ENCODE peak calls at places on chromosome 6, in nine cellular contexts. P, S, V, Y, F, R, I, G and Z are unnamed samples.

GRCh38 chr6:21895591-21895990 is 302.0 kb downstream of the SOX4 start:
- DNase-seq in S (no peak), I (no peak), V (no peak), Y (no peak), F (no peak), R (no peak), P (peak), G (no peak), Z (no peak)

GRCh38 chr6:7505196-7505699 is 36.2 kb upstream of the DSP start:
- DNase-seq in P (peak), V (peak), R (no peak), F (no peak), S (no peak), Y (peak), I (no peak), G (peak), Z (no peak)

GRCh38 chr6:148235446-148235845 is 107.2 kb upstream of the SASH1 start:
- DNase-seq in Y (no peak), R (no peak), S (no peak), V (no peak), G (no peak), P (peak), I (no peak), F (no peak), Z (no peak)

GRCh38 chr6:124772733-124773319 is 189.4 kb upstream of the RNF217 start:
- DNase-seq in F (no peak), R (no peak), P (no peak), I (no peak), Y (no peak), V (no peak), S (no peak), G (no peak), Z (no peak)

GRCh38 chr6:66496659-66497058 is 789.6 kb upstream of the EYS start:
- DNase-seq in V (peak), P (no peak), F (no peak), R (no peak), I (no peak), Y (no peak), S (peak), G (no peak), Z (no peak)

GRCh38 chr6:136471372-136471771 is 78.8 kb downstream of the MAP7 start:
- DNase-seq in Y (no peak), I (no peak), V (peak), F (no peak), S (no peak), R (no peak), P (peak), G (no peak), Z (no peak)

GRCh38 chr6:166008441-166009369 is 158.9 kb downstream of the TBXT start:
- DNase-seq in P (peak), F (no peak), R (no peak), S (no peak), G (peak), Y (no peak), V (peak), I (no peak), Z (peak)

GRCh38 chr6:125528614-125529013 is 220.8 kb upstream of the HEY2 start:
- DNase-seq in V (peak), F (no peak), Y (no peak), S (peak), P (no peak), R (no peak), G (no peak), I (no peak), Z (no peak)

GRCh38 chr6:14671261-14671681 is 553.7 kb downstream of the CD83 start:
- DNase-seq in F (no peak), G (no peak), Y (no peak), V (no peak), S (no peak), R (no peak), I (no peak), P (peak), Z (no peak)

GRCh38 chr6:92810913-92811312 is 608.4 kb downstream of the EPHA7 start:
- DNase-seq in P (peak), Y (no peak), F (no peak), V (peak), R (no peak), G (no peak), I (peak), S (peak), Z (no peak)

GRCh38 chr6:116015560-116015959 is 45.1 kb downstream of the FRK start:
- DNase-seq in I (no peak), F (no peak), S (no peak), V (no peak), P (no peak), R (no peak), G (no peak), Y (no peak), Z (no peak)

GRCh38 chr6:46771556-46771955 is 21.6 kb upstream of the MEP1A start:
- DNase-seq in P (no peak), V (no peak), R (no peak), I (no peak), Y (no peak), S (no peak), G (no peak), F (no peak), Z (no peak)

GRCh38 chr6:168291450-168291849 is 28.1 kb downstream of the DACT2 start:
- DNase-seq in Y (no peak), V (no peak), S (no peak), F (no peak), R (no peak), I (no peak), G (no peak), P (no peak), Z (no peak)

GRCh38 chr6:34531580-34532201 is 24.4 kb downstream of the SPDEF start:
- DNase-seq in F (no peak), V (peak), I (peak), Y (no peak), S (no peak), R (no peak), P (peak), G (peak), Z (no peak)

GRCh38 chr6:95518630-95519227 is 58.6 kb upstream of the MANEA start:
- DNase-seq in V (no peak), S (no peak), R (no peak), F (no peak), Y (no peak), G (no peak), P (no peak), I (no peak), Z (no peak)

GRCh38 chr6:106347219-106347618 is 13.3 kb upstream of the CRYBG1 start:
- DNase-seq in R (no peak), I (no peak), P (no peak), F (no peak), S (no peak), Y (no peak), G (no peak), V (no peak), Z (no peak)

GRCh38 chr6:33931799-33932198 is 128.0 kb upstream of the MLN start:
- DNase-seq in Y (no peak), R (no peak), V (no peak), P (no peak), S (no peak), G (no peak), F (no peak), I (no peak), Z (no peak)

GRCh38 chr6:44255848-44256247 is 1.5 kb downstream of the SLC35B2 start:
- DNase-seq in R (no peak), Y (no peak), S (no peak), F (no peak), G (no peak), V (no peak), P (no peak), I (no peak), Z (no peak)

GRCh38 chr6:94751641-94752329 is 825.5 kb upstream of the MANEA start:
- DNase-seq in R (no peak), S (no peak), Y (no peak), G (no peak), I (peak), F (no peak), V (no peak), P (no peak), Z (no peak)

GRCh38 chr6:32133786-32134185 is 3.7 kb upstream of the FKBPL start:
- DNase-seq in Y (no peak), R (no peak), S (no peak), P (peak), V (no peak), I (no peak), F (no peak), G (no peak), Z (no peak)

GRCh38 chr6:42555477-42556457 is 8.1 kb upstream of the UBR2 start:
- DNase-seq in S (no peak), F (no peak), I (no peak), G (no peak), V (peak), R (no peak), P (peak), Y (no peak), Z (no peak)

GRCh38 chr6:7106215-7106751 is 1.5 kb upstream of the RREB1 start:
- DNase-seq in S (no peak), P (peak), F (no peak), V (no peak), R (no peak), G (no peak), Y (no peak), I (no peak), Z (no peak)

GRCh38 chr6:170069611-170070010 is 221.3 kb downstream of the DLL1 start:
- DNase-seq in P (no peak), Y (no peak), F (no peak), V (no peak), I (no peak), R (no peak), G (no peak), S (no peak), Z (no peak)

GRCh38 chr6:108114861-108115597 is 40.5 kb upstream of the OSTM1 start:
- DNase-seq in P (peak), S (peak), R (peak), V (peak), I (no peak), G (no peak), Y (peak), F (no peak), Z (no peak)

GRCh38 chr6:135600086-135600702 is 102.7 kb upstream of the AHI1 start:
- DNase-seq in G (no peak), V (no peak), S (no peak), F (no peak), Y (no peak), R (no peak), P (no peak), I (no peak), Z (no peak)

GRCh38 chr6:169110934-169111602 is 142.6 kb downstream of the THBS2 start:
- DNase-seq in G (no peak), V (no peak), S (no peak), P (no peak), Y (no peak), F (no peak), I (no peak), R (no peak), Z (no peak)

GRCh38 chr6:151141685-151142084 is 98.1 kb upstream of the AKAP12 start:
- DNase-seq in P (no peak), S (no peak), G (no peak), R (no peak), F (no peak), I (no peak), Y (no peak), V (no peak), Z (no peak)

GRCh38 chr6:89475634-89476033 is 42.7 kb downstream of the ANKRD6 start:
- DNase-seq in P (no peak), V (no peak), R (no peak), G (no peak), F (no peak), Y (no peak), S (no peak), I (no peak), Z (no peak)

GRCh38 chr6:132962936-132963579 is 148.7 kb downstream of the RPS12 start:
- DNase-seq in V (peak), R (peak), Y (peak), I (peak), S (peak), G (peak), P (peak), F (peak), Z (no peak)

GRCh38 chr6:158648682-158649131 is 1.1 kb upstream of the SYTL3 start:
- DNase-seq in Y (no peak), F (peak), P (peak), V (no peak), S (no peak), R (no peak), G (no peak), I (peak), Z (no peak)

GRCh38 chr6:103280417-103280816 is 1579.3 kb downstream of the HACE1 start:
- DNase-seq in F (no peak), S (no peak), P (no peak), I (no peak), Y (no peak), V (no peak), G (no peak), R (no peak), Z (no peak)

GRCh38 chr6:24910850-24911712 is 24.7 kb downstream of the RIPOR2 start:
- DNase-seq in S (peak), Y (peak), P (peak), F (no peak), I (peak), R (peak), V (peak), G (peak), Z (peak)

DNA sequence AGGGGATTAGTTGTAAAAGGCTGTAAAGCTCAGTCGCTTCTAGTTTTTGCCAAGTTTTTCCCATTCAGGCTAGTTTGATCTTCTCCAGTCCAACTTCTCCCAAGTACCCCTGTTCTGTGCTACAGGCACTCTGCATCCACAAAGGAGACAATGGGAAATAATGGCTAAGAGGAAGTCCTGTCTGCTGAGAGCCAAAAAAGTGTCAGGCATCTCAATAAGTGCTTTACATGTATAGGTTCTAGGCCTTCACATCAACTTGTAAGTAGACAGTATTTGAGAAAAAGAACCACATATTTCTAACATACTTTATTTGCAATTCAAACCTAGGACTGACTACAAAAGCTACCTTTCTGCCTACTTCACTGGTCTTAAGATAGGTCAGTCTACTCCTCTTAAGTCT is 4.9 kb downstream of the HTR1B start:
- DNase-seq in P (no peak), Y (no peak), G (no peak), F (no peak), V (no peak), R (no peak), I (no peak), S (no peak), Z (no peak)
- TF ChIP-seq CTCF in P (no peak), Y (no peak), G (no peak), F (no peak), V (no peak), R (no peak), I (no peak), S (no peak), Z (no peak)

GRCh38 chr6:3765415-3765814 is 13.9 kb upstream of the PXDC1 start:
- DNase-seq in F (no peak), R (no peak), I (no peak), V (no peak), G (no peak), P (no peak), S (no peak), Y (no peak), Z (no peak)
- TF ChIP-seq CTCF in F (no peak), R (no peak), I (no peak), V (no peak), G (no peak), P (no peak), S (no peak), Y (no peak), Z (no peak)

GRCh38 chr6:70666726-70667125 is 957 bp upstream of the SMAP1 start:
- DNase-seq in R (no peak), V (no peak), Y (no peak), I (no peak), F (no peak), S (no peak), P (no peak), G (no peak), Z (no peak)

GRCh38 chr6:70668499-70668812 is 773 bp downstream of the SMAP1 start:
- DNase-seq in P (no peak), S (no peak), I (peak), Y (peak), F (no peak), V (no peak), R (no peak), G (no peak), Z (no peak)

GRCh38 chr6:70667256-70667710 is 400 bp upstream of the SMAP1 start:
- DNase-seq in S (no peak), F (no peak), Y (no peak), V (no peak), P (no peak), I (no peak), R (no peak), G (no peak), Z (no peak)

GRCh38 chr6:70669133-70669532 is 1.4 kb downstream of the SMAP1 start:
- DNase-seq in R (no peak), F (no peak), S (no peak), V (no peak), Y (no peak), G (no peak), I (peak), P (peak), Z (no peak)

DNA sequence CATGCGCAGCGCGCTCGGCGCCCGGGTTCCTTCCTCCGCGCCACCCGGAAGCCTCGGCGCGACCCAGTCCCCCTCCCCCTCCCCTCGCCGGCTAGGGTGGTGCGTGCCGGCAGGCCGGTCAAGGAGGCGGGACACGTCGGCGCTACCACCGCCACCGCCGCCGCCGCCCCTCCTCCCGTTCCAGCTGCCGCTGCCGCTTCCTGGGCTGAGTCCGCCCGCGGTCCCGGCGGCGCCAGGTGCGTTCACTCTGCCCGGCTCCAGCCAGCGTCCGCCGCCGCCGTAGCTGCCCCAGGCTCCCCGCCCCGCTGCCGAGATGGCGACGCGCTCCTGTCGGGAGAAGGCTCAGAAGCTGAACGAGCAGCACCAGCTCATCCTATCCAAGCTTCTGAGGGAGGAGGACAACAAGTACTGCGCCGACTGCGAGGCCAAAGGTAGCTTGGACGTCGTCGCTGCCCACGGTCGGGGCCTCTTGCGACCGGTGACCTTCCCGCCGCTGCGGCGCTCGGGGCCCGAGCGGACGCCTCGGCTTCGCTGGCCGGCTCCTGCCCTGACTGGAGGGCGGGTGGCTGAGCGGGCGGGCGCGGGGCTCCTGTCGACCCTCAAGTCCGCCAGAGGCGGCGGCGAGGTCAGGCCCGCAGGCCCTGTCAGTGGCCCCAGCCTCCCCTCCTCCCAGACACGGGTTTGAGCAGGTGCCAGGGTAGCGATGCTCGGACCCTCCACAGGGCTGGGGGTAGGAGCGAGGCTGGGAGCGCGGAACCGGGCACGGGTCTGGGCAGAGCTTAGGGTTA is at the start of gene SMAP1:
- DNase-seq in F (peak), R (peak), G (peak), I (peak), V (peak), Y (peak), P (peak), S (peak), Z (peak)
- TF ChIP-seq CTCF in F (no peak), R (no peak), G (no peak), I (no peak), V (no peak), Y (no peak), P (no peak), S (no peak), Z (no peak)

DNA sequence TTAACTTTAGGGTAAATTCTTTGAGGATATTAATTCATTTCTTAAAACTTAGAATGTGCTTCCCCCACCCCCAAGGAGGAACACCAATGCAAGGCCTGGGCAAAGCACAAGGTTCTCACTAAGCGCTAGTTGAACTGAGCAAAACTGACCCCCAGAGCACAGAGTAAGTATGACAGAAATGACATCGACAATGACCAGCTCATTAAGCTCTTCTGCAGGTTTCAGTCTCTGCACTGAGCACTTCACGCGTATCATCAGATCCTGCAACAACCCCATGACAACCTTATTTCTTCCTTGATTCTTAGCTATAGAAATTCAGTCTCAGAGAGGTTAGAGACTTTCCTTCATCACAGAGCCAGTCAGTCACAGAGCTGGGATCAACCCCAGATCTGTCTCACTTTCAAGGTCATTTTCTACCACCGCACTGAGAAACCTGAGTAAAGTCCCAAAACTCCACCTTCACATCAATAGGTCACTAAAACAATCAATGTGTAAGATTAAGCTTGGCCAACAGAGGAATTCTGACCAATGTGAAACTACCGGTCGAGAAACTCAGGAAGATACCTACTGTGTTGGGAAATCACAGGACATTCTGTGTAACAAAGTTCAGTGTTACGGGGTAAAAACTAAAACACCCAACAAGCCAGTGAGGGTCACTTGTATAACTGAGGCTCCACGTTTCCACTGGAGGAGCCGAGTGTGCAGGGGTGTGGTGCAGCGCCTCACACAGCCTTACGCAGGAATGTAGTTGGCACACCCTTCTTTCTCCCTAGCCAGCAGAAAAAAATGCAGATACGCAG is 129.0 kb upstream of the FOXQ1 start:
- DNase-seq in P (no peak), V (no peak), S (no peak), F (no peak), I (no peak), Y (no peak), R (no peak), G (no peak), Z (no peak)
- TF ChIP-seq CTCF in P (no peak), V (peak), S (no peak), F (no peak), I (no peak), Y (no peak), R (no peak), G (no peak), Z (no peak)

GRCh38 chr6:55960344-55960743 is 85.0 kb upstream of the BMP5 start:
- DNase-seq in Y (no peak), V (no peak), F (no peak), G (no peak), S (no peak), P (no peak), R (no peak), I (no peak), Z (no peak)

GRCh38 chr6:55957961-55958422 is 82.6 kb upstream of the BMP5 start:
- DNase-seq in P (peak), F (no peak), G (no peak), S (no peak), Y (no peak), R (no peak), V (no peak), I (no peak), Z (no peak)

GRCh38 chr6:55964136-55964535 is 88.7 kb upstream of the BMP5 start:
- DNase-seq in R (no peak), Y (no peak), I (no peak), V (no peak), P (no peak), S (no peak), G (peak), F (no peak), Z (no peak)

GRCh38 chr6:55958790-55959189 is 83.4 kb upstream of the BMP5 start:
- DNase-seq in V (no peak), P (no peak), S (no peak), Y (no peak), I (no peak), R (no peak), F (no peak), G (no peak), Z (no peak)

DNA sequence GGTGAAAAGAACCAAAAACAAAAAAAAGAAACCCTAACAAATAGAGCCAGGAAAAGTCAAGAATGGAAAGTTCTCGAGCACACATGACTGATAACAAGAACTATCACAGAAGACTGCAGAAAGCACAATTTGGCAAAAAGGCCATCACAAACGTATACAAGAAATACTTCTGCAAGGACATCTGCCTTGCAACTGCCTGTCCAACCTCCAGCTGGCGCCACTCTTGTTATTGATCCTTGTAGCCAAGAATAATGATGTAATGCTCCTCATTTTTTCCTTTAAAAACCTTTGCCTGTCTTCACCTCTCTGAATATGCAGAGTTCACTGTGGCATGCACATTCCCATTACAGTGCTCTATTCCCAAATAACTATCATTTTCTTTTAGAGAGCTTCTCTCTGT is 87.9 kb upstream of the BMP5 start:
- DNase-seq in F (no peak), V (peak), R (no peak), S (no peak), G (no peak), Y (no peak), I (no peak), P (no peak), Z (no peak)
- TF ChIP-seq CTCF in F (no peak), V (peak), R (no peak), S (peak), G (no peak), Y (no peak), I (no peak), P (peak), Z (peak)

GRCh38 chr6:45500924-45501816 is 123.4 kb upstream of the SUPT3H start:
- DNase-seq in I (no peak), Y (no peak), F (no peak), R (no peak), V (peak), S (no peak), G (no peak), P (no peak), Z (no peak)
- TF ChIP-seq CTCF in I (no peak), Y (no peak), F (no peak), R (no peak), V (peak), S (peak), G (no peak), P (no peak), Z (peak)